ENCODE peak calls at places on chromosome 9, in seven cellular contexts. S, N, J, C, P, Y and A are unnamed samples.

GRCh38 chr9:98811051-98811650 is 3.7 kb downstream of the GALNT12 start:
- DNase-seq in S (no peak), N (no peak), J (no peak), C (no peak), P (no peak), Y (no peak), A (no peak)

GRCh38 chr9:94928696-94929372 is 202.3 kb downstream of the AOPEP start:
- DNase-seq in S (no peak), N (peak), J (peak), C (no peak), P (no peak), Y (peak), A (no peak)

GRCh38 chr9:120080781-120081180 is 499.2 kb downstream of the CDK5RAP2 start:
- DNase-seq in S (no peak), N (no peak), J (no peak), C (no peak), P (no peak), Y (no peak), A (no peak)

GRCh38 chr9:93089481-93089991 is 6.5 kb upstream of the CARD19 start:
- DNase-seq in S (no peak), N (no peak), J (peak), C (no peak), P (no peak), Y (no peak), A (no peak)

GRCh38 chr9:91818647-91819403 is 131.2 kb downstream of the ROR2 start:
- DNase-seq in S (no peak), N (no peak), J (no peak), C (no peak), P (no peak), Y (no peak), A (no peak)

GRCh38 chr9:114169940-114170791 is 14.8 kb downstream of the COL27A1 start:
- DNase-seq in S (no peak), N (no peak), J (no peak), C (no peak), P (no peak), Y (no peak), A (no peak)

GRCh38 chr9:14218253-14218652 is 95.7 kb downstream of the NFIB start:
- DNase-seq in S (no peak), N (no peak), J (no peak), C (no peak), P (no peak), Y (no peak), A (no peak)

GRCh38 chr9:122286764-122287163 is 22.1 kb downstream of the MRRF start:
- DNase-seq in S (peak), N (no peak), J (no peak), C (no peak), P (no peak), Y (no peak), A (no peak)

GRCh38 chr9:88782931-88783451 is 208.3 kb upstream of the S1PR3 start:
- DNase-seq in S (no peak), N (no peak), J (no peak), C (no peak), P (no peak), Y (no peak), A (no peak)

DNA sequence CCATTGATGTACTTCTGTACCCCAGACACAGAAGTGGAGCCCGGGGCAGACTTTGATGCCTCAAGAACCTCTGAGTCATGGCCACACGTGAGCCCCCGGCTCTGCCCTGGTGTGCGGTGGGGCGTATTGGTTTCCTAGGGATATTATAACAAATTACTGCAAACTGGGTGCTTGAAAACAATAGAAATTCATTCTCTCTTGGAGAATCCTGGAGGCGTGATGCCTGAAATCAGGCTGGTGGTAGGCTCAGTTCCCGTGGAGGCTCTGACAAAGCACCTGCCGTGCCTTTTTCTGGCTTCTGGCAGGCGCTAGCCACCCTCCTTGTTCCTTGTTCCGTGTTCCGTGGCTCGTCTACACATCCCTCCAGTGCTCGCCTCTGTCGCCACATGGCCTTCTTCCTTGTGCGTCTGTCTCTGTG is 24.2 kb downstream of the NEK6 start:
- DNase-seq in S (no peak), N (no peak), J (no peak), C (no peak), P (no peak), Y (peak), A (no peak)
- TF ChIP-seq SIN3A in S (no peak), N (no peak), J (no peak), C (no peak), P (no peak), Y (no peak), A (no peak)

GRCh38 chr9:97740848-97741821 is 44.0 kb upstream of the XPA start:
- DNase-seq in S (no peak), N (peak), J (peak), C (peak), P (no peak), Y (no peak), A (no peak)
- TF ChIP-seq POLR2AphosphoS5 in S (no peak), N (no peak), J (no peak), C (no peak), P (no peak), Y (no peak), A (no peak)

GRCh38 chr9:72554221-72554641 is 32.8 kb downstream of the TMC1 start:
- DNase-seq in S (no peak), N (no peak), J (no peak), C (no peak), P (no peak), Y (peak), A (no peak)
- H3K4me3 ChIP-seq in S (no peak), N (no peak), J (no peak), C (no peak), P (no peak), Y (peak), A (no peak)

GRCh38 chr9:117044241-117044640 is 357.1 kb downstream of the TRIM32 start:
- DNase-seq in S (no peak), N (no peak), J (peak), C (peak), P (no peak), Y (no peak), A (no peak)
- TF ChIP-seq SIN3A in S (no peak), N (no peak), J (no peak), C (no peak), P (no peak), Y (no peak), A (no peak)

GRCh38 chr9:126982215-126983002 is 67.8 kb downstream of the RALGPS1 start:
- DNase-seq in S (no peak), N (no peak), J (no peak), C (no peak), P (no peak), Y (no peak), A (no peak)
- TF ChIP-seq POLR2AphosphoS5 in S (no peak), N (no peak), J (no peak), C (no peak), P (no peak), Y (no peak), A (no peak)